ENCODE peak calls at places on chromosomes 1 and 21, in six cellular contexts. A is heart left ventricle, H is lung, N is breast epithelium, G is fibroblast of lung, Z is left ventricle myocardium inferior. K is an unnamed sample.
A peak's percentile ranks its signal among the peaks of the same experiment; 100 is the strongest.

GRCh38 chr1:6248798-6249731 is 5.1 kb downstream of the HES3 start:
- DNase-seq in A (peak; percentile 55), H (no peak), N (no peak), G (peak; percentile 40), Z (peak; percentile 45), K (no peak)

GRCh38 chr1:230629511-230629910 is 12.8 kb upstream of the COG2 start:
- DNase-seq in A (no peak), H (no peak), N (no peak), G (peak; percentile 8), Z (no peak), K (no peak)

GRCh38 chr1:151502859-151503509 is 8.2 kb upstream of the CGN start:
- DNase-seq in A (no peak), H (no peak), N (no peak), G (no peak), Z (no peak), K (no peak)

GRCh38 chr1:116987256-116987555 is 14.4 kb upstream of the CD101 start:
- DNase-seq in A (peak; percentile 74), H (no peak), N (no peak), G (no peak), Z (no peak), K (no peak)

GRCh38 chr1:55262822-55263221 is 47.7 kb upstream of the USP24 start:
- DNase-seq in A (no peak), H (no peak), N (no peak), G (peak; percentile 48), Z (no peak), K (no peak)

GRCh38 chr21:14842641-14843040 is 222.2 kb downstream of the NRIP1 start:
- DNase-seq in A (no peak), H (no peak), N (no peak), G (peak; percentile 9), Z (no peak), K (no peak)

GRCh38 chr1:12284486-12284885 is 54.7 kb downstream of the VPS13D start:
- DNase-seq in A (no peak), H (no peak), N (no peak), G (no peak), Z (no peak), K (no peak)

GRCh38 chr1:157403203-157403602 is 149.1 kb downstream of the FCRL5 start:
- DNase-seq in A (no peak), H (peak; percentile 25), N (no peak), G (no peak), Z (no peak), K (no peak)

GRCh38 chr1:56645663-56646330 is 683 bp downstream of the PRKAA2 start:
- DNase-seq in A (no peak), H (no peak), N (no peak), G (no peak), Z (no peak), K (peak; percentile 33)

GRCh38 chr21:42003051-42003461 is 7.1 kb downstream of the ZBTB21 start:
- DNase-seq in A (no peak), H (no peak), N (no peak), G (peak; percentile 73), Z (no peak), K (no peak)

GRCh38 chr1:156475568-156476500 is 24.7 kb downstream of the MEF2D start:
- DNase-seq in A (peak; percentile 87), H (no peak), N (peak; percentile 60), G (peak; percentile 76), Z (peak; percentile 84), K (peak; percentile 96)

GRCh38 chr1:92066321-92066720 is 8.9 kb downstream of the SETSIP start:
- DNase-seq in A (no peak), H (no peak), N (no peak), G (no peak), Z (no peak), K (no peak)

GRCh38 chr1:224273651-224274050 is 56.3 kb downstream of the NVL start:
- DNase-seq in A (no peak), H (no peak), N (no peak), G (peak; percentile 83), Z (no peak), K (no peak)

GRCh38 chr1:234579967-234580366 is 30.0 kb downstream of the IRF2BP2 start:
- DNase-seq in A (no peak), H (no peak), N (no peak), G (no peak), Z (no peak), K (no peak)

GRCh38 chr1:39653546-39654031 is 14.1 kb upstream of the HEYL start:
- DNase-seq in A (peak; percentile 86), H (peak; percentile 70), N (peak; percentile 77), G (peak; percentile 64), Z (peak; percentile 80), K (peak; percentile 90)

DNA sequence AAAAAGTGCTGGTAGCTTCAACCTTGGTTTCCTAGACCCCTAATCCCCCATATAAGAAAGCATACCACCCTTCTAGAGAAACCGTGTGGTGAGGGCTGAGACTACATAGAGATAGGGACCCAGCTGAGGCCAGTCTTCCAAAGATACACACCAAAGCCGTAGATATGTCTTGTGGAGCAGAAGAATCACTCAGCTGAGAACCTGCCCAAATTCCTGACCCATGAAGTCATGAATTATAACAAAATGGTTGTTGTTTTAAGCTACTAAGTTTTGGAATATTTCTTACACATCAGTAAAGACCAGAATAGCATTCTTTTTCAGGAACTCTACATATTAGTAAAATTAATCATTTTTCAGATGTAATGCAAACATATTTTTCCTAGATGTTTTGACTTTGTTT is 3.3 kb upstream of the SNRPE start:
- DNase-seq in A (no peak), H (no peak), N (no peak), G (peak; percentile 88), Z (no peak), K (no peak)
- H3K27ac ChIP-seq in A (no peak overlapping the region), H (no peak overlapping the region), N (no peak overlapping the region), G (no peak overlapping the region), Z (no peak overlapping the region), K (no peak overlapping the region)

GRCh38 chr1:54069792-54070548 is 16.6 kb downstream of the TCEANC2 start:
- DNase-seq in A (no peak), H (no peak), N (no peak), G (peak; percentile 52), Z (no peak), K (peak; percentile 15)
- TF ChIP-seq CTCF in A (peak; percentile 78), H (peak; percentile 93), N (peak; percentile 75), G (peak; percentile 76), Z (peak; percentile 80), K (peak; percentile 40)

GRCh38 chr1:201499795-201500669 is 6.9 kb downstream of the CSRP1 start:
- DNase-seq in A (no peak), H (no peak), N (peak; percentile 78), G (no peak), Z (peak; percentile 52), K (no peak)
- H3K27ac ChIP-seq in A (peak overlapping the region; percentile 98), H (peak overlapping the region; percentile 33), N (peak overlapping the region; percentile 97), G (peak overlapping the region; percentile 72), Z (peak overlapping the region; percentile 88), K (peak overlapping the region; percentile 83)

DNA sequence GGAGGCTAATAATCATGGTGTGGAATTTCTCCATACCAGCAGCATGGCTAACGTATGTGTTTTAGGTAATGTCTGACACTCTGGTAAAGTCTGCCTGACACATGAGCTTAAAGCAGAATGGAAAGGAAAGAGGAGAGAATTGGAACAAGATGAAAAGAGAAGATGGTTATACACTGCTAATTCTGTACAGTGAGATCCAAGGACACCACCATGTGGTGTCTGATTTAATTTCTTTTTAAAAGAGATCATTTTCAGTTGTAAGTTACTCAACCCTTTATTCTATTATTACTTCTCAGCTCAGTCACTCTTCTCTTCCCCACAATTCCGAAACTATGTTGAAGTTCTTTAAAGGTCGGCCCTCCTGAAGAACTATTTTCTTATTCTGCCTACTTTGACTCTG is 15.6 kb downstream of the PRKAB2 start:
- DNase-seq in A (no peak), H (no peak), N (no peak), G (no peak), Z (no peak), K (no peak)
- TF ChIP-seq CTCF in A (no peak), H (no peak), N (no peak), G (no peak), Z (no peak), K (no peak)

GRCh38 chr21:37257526-37257966 is 9.6 kb downstream of the VPS26C start:
- DNase-seq in A (no peak), H (no peak), N (no peak), G (peak; percentile 33), Z (peak; percentile 23), K (no peak)

GRCh38 chr21:37264808-37265207 is 2.3 kb downstream of the VPS26C start:
- DNase-seq in A (no peak), H (no peak), N (no peak), G (no peak), Z (no peak), K (no peak)

GRCh38 chr21:37257967-37258877 is 8.9 kb downstream of the VPS26C start:
- DNase-seq in A (peak; percentile 73), H (peak; percentile 70), N (peak; percentile 37), G (peak; percentile 47), Z (peak; percentile 58), K (peak; percentile 7)

GRCh38 chr21:37263827-37264226 is 3.3 kb downstream of the VPS26C start:
- DNase-seq in A (no peak), H (no peak), N (no peak), G (peak; percentile 56), Z (no peak), K (no peak)

GRCh38 chr21:37259426-37259825 is 7.7 kb downstream of the VPS26C start:
- DNase-seq in A (no peak), H (no peak), N (no peak), G (no peak), Z (no peak), K (no peak)
- H3K27ac ChIP-seq in A (no peak overlapping the region), H (no peak overlapping the region), N (no peak overlapping the region), G (no peak overlapping the region), Z (no peak overlapping the region), K (no peak overlapping the region)

GRCh38 chr1:218996362-218996761 is 177.3 kb upstream of the LYPLAL1 start:
- DNase-seq in A (no peak), H (no peak), N (no peak), G (no peak), Z (no peak), K (no peak)
- TF ChIP-seq CTCF in A (no peak), H (no peak), N (no peak), G (no peak), Z (no peak), K (no peak)

DNA sequence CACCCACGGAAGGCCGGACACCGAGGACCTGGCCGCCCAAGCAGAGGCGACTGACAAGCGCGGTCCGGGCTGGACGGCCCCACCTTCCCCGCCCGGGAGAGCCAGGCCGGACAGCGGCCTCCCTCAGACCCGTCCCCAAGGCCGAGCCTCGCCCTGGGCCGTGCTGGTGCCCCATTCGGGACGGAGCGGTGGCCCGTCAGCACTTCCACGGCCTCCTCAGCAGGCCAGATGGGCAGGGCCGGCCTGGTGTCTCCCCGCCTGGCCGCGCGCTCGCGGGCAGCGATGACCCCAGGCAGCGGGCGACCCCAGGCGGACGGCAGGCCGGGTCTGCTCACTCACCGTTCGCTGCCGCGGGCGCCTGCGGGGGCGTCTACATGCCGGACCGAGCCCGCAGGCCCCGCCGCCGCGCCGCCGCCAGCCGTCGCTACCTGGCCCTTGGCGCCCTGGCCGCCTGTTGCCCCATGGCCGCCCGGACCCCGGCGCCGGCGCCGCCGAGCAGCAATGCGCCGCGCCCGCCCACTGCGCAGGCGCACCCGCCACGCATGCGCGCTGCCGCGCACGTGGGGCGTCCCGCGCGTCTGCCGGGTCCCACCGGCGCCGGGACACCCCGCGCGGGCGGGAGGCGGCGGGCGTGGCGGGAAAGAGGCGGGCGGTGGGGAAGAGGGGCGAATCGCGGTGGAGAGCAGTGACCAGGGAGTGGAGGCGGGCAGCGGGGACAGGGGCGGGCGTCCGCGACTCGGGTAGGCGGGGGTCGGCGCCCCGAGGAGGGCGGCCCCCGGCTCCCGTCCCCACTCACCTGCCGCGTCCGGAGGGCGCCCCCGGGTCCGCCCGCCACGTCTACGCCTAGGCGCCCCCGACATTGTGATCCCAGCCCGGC is at the start of gene NADK:
- DNase-seq in A (peak; percentile 85), H (no peak), N (no peak), G (peak; percentile 32), Z (peak; percentile 60), K (no peak)
- H3K27ac ChIP-seq in A (peak within 1 kb of the TSS; percentile 87), H (peak within 1 kb of the TSS; percentile 95), N (peak within 1 kb of the TSS; percentile 90), G (peak within 1 kb of the TSS; percentile 75), Z (peak within 1 kb of the TSS; percentile 97), K (peak within 1 kb of the TSS; percentile 98)

K was measured in gastrocnemius medialis.